ENCODE peak calls at places on chromosomes 5 and 9, in six cellular contexts. L is neural crest cell, Q is NB4, I is omental fat pad, M is Peyer's patch, A is mammary epithelial cell. X is an unnamed sample.

GRCh38 chr9:96021616-96022444 is 146.3 kb downstream of the ERCC6L2 start:
- DNase-seq in L (peak), Q (no peak), M (no peak), I (no peak), A (no peak), X (peak)

GRCh38 chr9:98226968-98227367 is 28.5 kb downstream of the TBC1D2 start:
- DNase-seq in M (no peak), A (no peak), Q (no peak), I (no peak), L (no peak), X (no peak)

GRCh38 chr5:172712610-172713009 is 58.4 kb downstream of the DUSP1 start:
- DNase-seq in L (no peak), M (no peak), Q (no peak), A (no peak), I (no peak), X (no peak)

GRCh38 chr5:26761040-26761439 is 277.3 kb downstream of the CDH9 start:
- DNase-seq in Q (no peak), M (no peak), L (no peak), I (no peak), A (no peak), X (no peak)

GRCh38 chr5:131514316-131515275 is 120.4 kb downstream of the RAPGEF6 start:
- DNase-seq in Q (peak), L (no peak), I (no peak), A (peak), M (no peak), X (no peak)

GRCh38 chr9:138047469-138048040 is 170.0 kb downstream of the CACNA1B start:
- DNase-seq in Q (no peak), I (no peak), L (no peak), A (no peak), M (peak), X (no peak)

GRCh38 chr5:99000221-99000620 is 71.4 kb upstream of the CHD1 start:
- DNase-seq in Q (no peak), M (no peak), I (no peak), A (no peak), L (no peak), X (no peak)

GRCh38 chr5:177131711-177132503 is 1.7 kb upstream of the NSD1 start:
- DNase-seq in I (no peak), A (no peak), L (no peak), M (no peak), Q (no peak), X (peak)

GRCh38 chr9:4762889-4763521 is 22.0 kb upstream of the AK3 start:
- DNase-seq in L (peak), A (no peak), M (no peak), I (no peak), Q (peak), X (no peak)

GRCh38 chr5:56737002-56737621 is 78.2 kb upstream of the MAP3K1 start:
- DNase-seq in M (no peak), L (no peak), A (no peak), Q (peak), I (no peak), X (no peak)

GRCh38 chr5:172658869-172659513 is 17.9 kb downstream of the NEURL1B start:
- DNase-seq in A (no peak), Q (no peak), M (no peak), L (no peak), I (no peak), X (no peak)

GRCh38 chr5:10289353-10289752 is 18.3 kb downstream of the CMBL start:
- DNase-seq in L (no peak), M (no peak), I (no peak), Q (no peak), A (no peak), X (no peak)

GRCh38 chr5:88683506-88684135 is 199.4 kb downstream of the MEF2C start:
- DNase-seq in I (no peak), A (no peak), Q (peak), L (no peak), M (no peak), X (no peak)

GRCh38 chr5:94375801-94376200 is 242.6 kb downstream of the KIAA0825 start:
- DNase-seq in M (no peak), Q (no peak), I (no peak), L (no peak), A (no peak), X (no peak)

GRCh38 chr9:79257215-79257614 is 314.6 kb upstream of the TLE4 start:
- DNase-seq in A (no peak), Q (no peak), L (peak), M (no peak), I (no peak), X (no peak)

GRCh38 chr5:127988149-127988755 is 95.3 kb upstream of the SLC12A2 start:
- DNase-seq in Q (no peak), I (no peak), A (peak), M (no peak), L (no peak), X (no peak)

GRCh38 chr9:36169166-36169565 is at the start of gene CCIN:
- DNase-seq in L (no peak), I (no peak), A (no peak), Q (no peak), M (no peak), X (no peak)

GRCh38 chr5:98214240-98215051 is 559.0 kb upstream of the RGMB start:
- DNase-seq in I (no peak), L (no peak), Q (no peak), M (no peak), A (peak), X (no peak)

GRCh38 chr9:134189167-134189474 is 24.8 kb upstream of the RNU6ATAC start:
- DNase-seq in L (no peak), M (no peak), Q (no peak), A (no peak), I (peak), X (no peak)

GRCh38 chr5:83265318-83265717 is 188.0 kb downstream of the XRCC4 start:
- DNase-seq in L (no peak), M (no peak), A (peak), Q (no peak), I (no peak), X (no peak)

GRCh38 chr5:132753135-132753987 is 6.1 kb downstream of the CCNI2 start:
- DNase-seq in I (no peak), L (no peak), A (peak), Q (peak), M (no peak), X (no peak)
- TF ChIP-seq CTCF in I (no peak), L (no peak), A (peak), Q (peak), M (peak), X (no peak)

GRCh38 chr9:33076360-33077004 is at the start of gene SMU1:
- DNase-seq in I (peak), Q (peak), M (peak), A (peak), L (peak), X (peak)
- TF ChIP-seq CTCF in I (no peak), Q (no peak), M (peak), A (no peak), L (no peak), X (no peak)

DNA sequence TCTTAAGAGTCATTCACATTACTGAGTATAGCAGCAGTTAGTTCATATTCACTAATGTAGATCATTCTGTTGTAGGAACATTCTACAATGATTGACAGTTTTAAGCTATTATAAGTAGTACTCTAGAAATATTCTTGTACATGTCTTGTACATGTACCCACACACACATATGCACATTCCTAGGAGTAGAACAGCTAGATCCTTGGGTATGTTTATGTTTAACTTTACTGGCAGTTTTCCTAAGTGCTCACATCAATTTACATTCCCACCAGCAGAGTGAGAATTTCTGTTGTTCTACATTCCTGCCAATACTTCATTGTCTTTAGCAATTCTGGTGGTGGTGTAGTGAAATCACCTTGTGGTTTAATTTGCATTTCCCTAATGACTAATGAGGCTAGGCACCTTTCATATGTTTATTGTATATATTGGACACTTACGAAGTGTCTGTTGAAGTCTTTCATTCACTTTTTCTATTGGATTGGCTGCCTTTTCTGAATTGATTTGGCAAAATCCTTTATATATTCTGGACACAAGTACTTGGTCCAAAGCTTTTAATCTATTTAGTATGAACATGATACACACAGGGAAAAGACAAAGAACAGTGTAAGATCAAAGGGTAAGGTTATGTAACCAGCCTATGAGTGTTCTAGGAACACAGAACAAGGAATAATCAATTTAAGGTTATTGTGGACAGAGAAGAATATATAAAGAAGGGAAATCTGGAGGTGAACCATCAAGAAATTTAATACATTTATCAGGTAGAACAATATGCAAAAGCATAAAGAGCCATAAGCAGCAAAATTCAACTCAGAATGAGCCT is 95.6 kb downstream of the MLLT3 start:
- DNase-seq in Q (no peak), L (no peak), I (no peak), A (no peak), M (no peak), X (no peak)
- TF ChIP-seq CTCF in Q (no peak), L (no peak), I (no peak), A (peak), M (no peak), X (no peak)

DNA sequence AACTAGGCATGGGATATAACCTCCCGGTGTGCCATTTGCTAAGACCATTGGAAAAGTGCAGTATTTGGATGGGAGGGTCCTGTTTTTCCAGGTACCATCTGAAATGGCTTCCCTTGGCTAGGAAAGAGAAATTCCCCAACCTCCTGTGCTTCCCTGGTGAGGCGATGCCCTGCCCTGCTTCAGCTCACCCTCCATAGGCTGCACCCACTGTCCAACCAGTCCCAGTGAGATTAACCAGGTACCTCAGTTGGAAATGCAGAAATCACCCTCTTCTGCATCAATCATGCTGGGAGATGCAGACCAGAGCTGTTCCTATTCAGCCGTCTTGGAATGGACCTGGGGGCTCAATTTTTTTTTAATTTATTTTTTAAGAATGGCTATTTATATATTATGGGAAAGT is 254.8 kb downstream of the SGCD start:
- DNase-seq in M (no peak), Q (no peak), L (no peak), A (no peak), I (no peak), X (no peak)
- TF ChIP-seq CTCF in M (no peak), Q (no peak), L (no peak), A (no peak), I (no peak), X (no peak)

GRCh38 chr9:25678846-25679360 is 659 bp upstream of the TUSC1 start:
- DNase-seq in L (no peak), Q (no peak), M (no peak), A (peak), I (no peak), X (no peak)

GRCh38 chr9:25677301-25678146 is 720 bp downstream of the TUSC1 start:
- DNase-seq in I (peak), L (no peak), M (peak), Q (no peak), A (peak), X (no peak)

GRCh38 chr9:25681270-25681669 is 3.0 kb upstream of the TUSC1 start:
- DNase-seq in M (no peak), Q (no peak), A (peak), L (no peak), I (no peak), X (no peak)

GRCh38 chr9:25678147-25678666 is at the start of gene TUSC1:
- DNase-seq in I (peak), A (peak), M (peak), L (no peak), Q (no peak), X (no peak)
- TF ChIP-seq CTCF in I (peak), A (peak), M (peak), L (no peak), Q (no peak), X (no peak)

DNA sequence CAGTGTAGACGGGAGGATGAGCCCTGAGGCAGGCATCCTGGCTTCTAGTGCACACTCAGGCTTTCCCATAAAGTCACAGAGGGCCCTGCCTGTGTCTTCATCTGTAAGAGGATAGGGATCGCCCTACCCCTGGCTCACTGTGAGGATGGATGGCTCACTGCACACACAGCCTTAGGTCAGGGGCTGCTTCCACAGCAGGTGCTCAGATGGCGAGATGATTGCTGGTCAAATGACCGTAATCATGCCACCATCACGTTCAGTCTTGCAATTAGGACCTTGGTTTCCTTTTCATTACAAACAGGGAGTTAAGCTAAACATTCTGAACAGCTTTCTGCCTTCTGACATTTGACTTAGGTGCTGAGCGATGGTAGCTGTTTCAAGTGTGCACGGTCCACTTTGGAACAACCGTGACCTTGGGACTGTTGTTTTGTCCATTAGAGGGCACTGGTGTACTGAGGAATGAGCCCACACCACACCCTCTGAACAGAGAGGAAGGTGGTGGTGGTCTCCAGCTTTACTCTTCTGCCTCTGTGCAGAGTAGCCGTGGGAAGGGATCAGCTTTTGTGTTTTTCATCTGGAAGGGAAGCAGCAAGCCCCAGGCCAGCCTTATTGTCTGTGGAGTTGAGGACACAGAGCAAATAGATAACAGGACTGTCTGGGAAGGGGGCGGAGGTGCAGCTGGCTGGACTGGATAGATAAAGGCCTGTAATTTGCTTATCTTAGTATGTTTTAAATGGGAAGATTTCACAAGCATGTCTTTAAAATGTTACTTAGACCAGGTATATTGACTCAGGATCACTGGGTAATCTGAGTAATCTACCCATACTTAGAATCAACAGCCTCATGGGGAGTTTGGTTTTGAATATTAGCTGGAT is 183.1 kb downstream of the TRIO start:
- DNase-seq in Q (peak), I (no peak), M (no peak), A (no peak), L (no peak), X (no peak)
- TF ChIP-seq CTCF in Q (peak), I (no peak), M (no peak), A (no peak), L (peak), X (no peak)

X was measured in natural killer cell.